ENCODE peak calls at places on chromosomes 12 and 14, in nine cellular contexts. U is thoracic aorta; L is NCI-H82; V is GM20000; C is stimulated activated CD4-positive, alpha-beta T cell treated with anti-CD3 and anti-CD28 coated beads, Interleukin-15, amount 100 ng/mL, for 1 hour; D is lung; Y is dermis blood vessel endothelial cell; G is ELF-1; B is M059J. M is an unnamed sample.
A peak's percentile ranks its signal among the peaks of the same experiment; 100 is the strongest.

GRCh38 chr14:76920572-76921175 is 94.5 kb downstream of the LRRC74A start:
- DNase-seq in U (no peak), L (peak; percentile 94), V (no peak), C (no peak), D (no peak), Y (no peak), G (no peak), B (no peak), M (no peak)

GRCh38 chr14:91170504-91171121 is 56.7 kb downstream of the DGLUCY start:
- DNase-seq in U (no peak), L (no peak), V (no peak), C (no peak), D (no peak), Y (no peak), G (no peak), B (peak; percentile 12), M (no peak)

GRCh38 chr14:53126705-53127104 is 26.4 kb downstream of the DDHD1 start:
- DNase-seq in U (no peak), L (no peak), V (no peak), C (no peak), D (no peak), Y (no peak), G (no peak), B (no peak), M (no peak)

GRCh38 chr12:66664076-66664475 is 14.8 kb downstream of the GRIP1 start:
- DNase-seq in U (no peak), L (no peak), V (no peak), C (no peak), D (no peak), Y (no peak), G (no peak), B (no peak), M (no peak)

GRCh38 chr12:10235761-10236631 is 23.3 kb downstream of the GABARAPL1 start:
- DNase-seq in U (no peak), L (peak; percentile 84), V (peak; percentile 54), C (no peak), D (no peak), Y (peak; percentile 71), G (peak; percentile 32), B (peak; percentile 29), M (peak; percentile 33)

GRCh38 chr12:113424915-113425823 is 3.0 kb downstream of the SDSL start:
- DNase-seq in U (no peak), L (peak; percentile 62), V (peak; percentile 69), C (peak; percentile 38), D (peak; percentile 50), Y (peak; percentile 73), G (peak; percentile 96), B (peak; percentile 45), M (peak; percentile 24)

GRCh38 chr12:88156075-88156654 is 14.1 kb downstream of the TMTC3 start:
- DNase-seq in U (no peak), L (no peak), V (no peak), C (no peak), D (no peak), Y (no peak), G (no peak), B (no peak), M (no peak)

GRCh38 chr12:124745891-124746570 is 117.6 kb downstream of the SCARB1 start:
- DNase-seq in U (peak; percentile 94), L (peak; percentile 98), V (no peak), C (no peak), D (peak; percentile 88), Y (peak; percentile 95), G (peak; percentile 98), B (peak; percentile 96), M (peak; percentile 94)

GRCh38 chr14:97846156-97846555 is 1049.0 kb downstream of the VRK1 start:
- DNase-seq in U (no peak), L (no peak), V (no peak), C (no peak), D (no peak), Y (no peak), G (no peak), B (no peak), M (no peak)

GRCh38 chr14:56855891-56856461 is 45.7 kb upstream of the OTX2 start:
- DNase-seq in U (no peak), L (peak; percentile 78), V (no peak), C (no peak), D (no peak), Y (no peak), G (peak; percentile 93), B (no peak), M (no peak)

GRCh38 chr12:46385439-46385838 is 12.9 kb upstream of the SLC38A2 start:
- DNase-seq in U (no peak), L (no peak), V (no peak), C (no peak), D (no peak), Y (no peak), G (peak; percentile 44), B (no peak), M (no peak)

GRCh38 chr12:2481951-2482350 is 312.8 kb upstream of the FKBP4 start:
- DNase-seq in U (no peak), L (no peak), V (no peak), C (no peak), D (no peak), Y (no peak), G (no peak), B (no peak), M (no peak)

GRCh38 chr14:100098171-100098570 is 32.9 kb downstream of the EVL start:
- DNase-seq in U (no peak), L (no peak), V (no peak), C (no peak), D (no peak), Y (no peak), G (no peak), B (no peak), M (no peak)

GRCh38 chr12:102249073-102249854 is 51.6 kb upstream of the PMCH start:
- DNase-seq in U (no peak), L (no peak), V (no peak), C (no peak), D (no peak), Y (peak; percentile 28), G (no peak), B (no peak), M (peak; percentile 13)

GRCh38 chr12:57569858-57570257 is 20.0 kb downstream of the KIF5A start:
- DNase-seq in U (no peak), L (no peak), V (no peak), C (no peak), D (no peak), Y (no peak), G (no peak), B (no peak), M (no peak)

M was measured in renal cortical epithelial cell.